ENCODE peak calls at places on chromosomes 11 and 22, in eight cellular contexts. F, Z, D, A, K, Q, J and O are unnamed samples.

GRCh38 chr11:47979378-47980092 is 824 bp upstream of the PTPRJ start:
- DNase-seq in Q (no peak), F (peak; percentile 55), D (no peak), A (no peak), J (no peak), K (no peak), Z (no peak), O (no peak)

GRCh38 chr11:58286249-58286648 is 18.2 kb upstream of the OR10W1 start:
- DNase-seq in Z (no peak), A (no peak), Q (no peak), J (peak; percentile 9), D (peak; percentile 32), K (peak; percentile 23), F (no peak), O (peak; percentile 73)

GRCh38 chr22:23696326-23696851 is 5.6 kb downstream of the RGL4 start:
- DNase-seq in A (no peak), J (no peak), K (no peak), F (no peak), Z (peak; percentile 33), D (peak; percentile 40), Q (no peak), O (peak; percentile 39)

GRCh38 chr11:18723991-18724390 is 2.0 kb downstream of the IGSF22 start:
- DNase-seq in J (no peak), Z (no peak), Q (no peak), K (no peak), D (no peak), A (no peak), F (no peak), O (no peak)

GRCh38 chr11:122045181-122045586 is 70.8 kb downstream of the BLID start:
- DNase-seq in D (peak; percentile 67), A (no peak), K (no peak), F (no peak), J (peak; percentile 58), Q (no peak), Z (no peak), O (peak; percentile 94)

GRCh38 chr11:77137421-77137820 is 9.4 kb downstream of the MYO7A start:
- DNase-seq in D (no peak), K (no peak), Z (no peak), J (no peak), Q (no peak), F (no peak), A (no peak), O (no peak)

GRCh38 chr11:96338910-96339703 is 3.9 kb downstream of the MAML2 start:
- DNase-seq in F (no peak), K (no peak), Q (peak; percentile 18), Z (peak; percentile 87), D (peak; percentile 73), J (peak; percentile 73), A (peak; percentile 54), O (peak; percentile 76)

GRCh38 chr11:84969103-84969502 is 658.0 kb downstream of the DLG2 start:
- DNase-seq in Z (no peak), D (peak; percentile 98), J (no peak), F (no peak), Q (no peak), A (peak; percentile 16), K (no peak), O (peak; percentile 0)

GRCh38 chr11:28176231-28176853 is 68.2 kb downstream of the METTL15 start:
- DNase-seq in D (no peak), J (peak; percentile 0), F (no peak), K (peak; percentile 34), A (no peak), Z (no peak), Q (no peak), O (no peak)

GRCh38 chr11:119699227-119699626 is 29.8 kb downstream of the NECTIN1 start:
- DNase-seq in F (no peak), Z (no peak), D (no peak), J (peak; percentile 51), A (peak; percentile 86), Q (peak; percentile 65), K (no peak), O (peak; percentile 37)

GRCh38 chr11:59629996-59630395 is 14.4 kb upstream of the OSBP start:
- DNase-seq in Q (no peak), A (no peak), D (no peak), K (no peak), F (no peak), J (no peak), Z (no peak), O (no peak)

GRCh38 chr11:134289167-134289566 is 13.0 kb downstream of the GLB1L3 start:
- DNase-seq in K (no peak), A (no peak), D (no peak), J (no peak), Z (no peak), F (no peak), Q (no peak), O (no peak)

GRCh38 chr11:86742436-86742805 is 57.9 kb upstream of the PRSS23 start:
- DNase-seq in Z (no peak), A (no peak), J (no peak), D (no peak), K (no peak), Q (no peak), F (no peak), O (no peak)

GRCh38 chr22:46128606-46129005 is 21.7 kb upstream of the PPARA start:
- DNase-seq in J (no peak), Q (no peak), D (no peak), K (no peak), F (no peak), A (no peak), Z (no peak), O (no peak)

GRCh38 chr11:1754376-1755150 is 4.2 kb upstream of the IFITM10 start:
- DNase-seq in A (no peak), J (no peak), K (no peak), Z (no peak), F (no peak), D (no peak), Q (no peak), O (no peak)

GRCh38 chr11:1753426-1754305 is 3.3 kb upstream of the IFITM10 start:
- DNase-seq in K (no peak), F (no peak), Z (no peak), J (no peak), Q (no peak), A (no peak), D (no peak), O (no peak)

GRCh38 chr11:1751999-1752906 is 1.9 kb upstream of the IFITM10 start:
- DNase-seq in Z (no peak), A (no peak), Q (no peak), K (no peak), F (no peak), J (no peak), D (no peak), O (no peak)

GRCh38 chr11:1751521-1751921 is 1.1 kb upstream of the IFITM10 start:
- DNase-seq in D (no peak), Q (no peak), Z (no peak), A (no peak), K (no peak), F (no peak), J (no peak), O (no peak)

DNA sequence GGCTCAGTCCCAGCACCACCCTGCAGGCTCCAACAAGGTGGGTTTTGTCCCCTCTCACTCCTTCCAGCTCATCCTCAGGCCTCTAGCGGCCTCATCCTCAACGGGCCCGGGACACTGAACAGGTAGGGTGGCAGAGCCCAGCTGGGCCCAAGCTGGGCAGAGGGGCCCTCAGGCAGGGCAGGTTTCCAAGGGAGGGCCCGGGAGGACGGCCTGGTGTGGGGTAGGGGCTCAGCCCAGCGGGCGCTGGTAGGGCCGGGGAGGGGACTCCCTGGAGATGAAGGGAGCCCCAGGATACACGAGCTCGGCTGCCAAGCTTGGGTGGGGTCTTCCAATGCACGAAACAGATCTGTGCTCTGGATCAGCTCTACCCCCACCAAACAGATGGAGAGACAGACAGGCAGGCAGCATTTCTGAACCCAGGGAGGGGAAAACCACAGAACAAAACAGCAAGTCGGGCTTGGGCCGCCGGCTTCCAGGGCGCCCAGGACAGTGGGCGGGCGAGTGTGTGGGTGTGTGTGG is 2.6 kb upstream of the IFITM10 start:
- DNase-seq in Z (no peak), K (no peak), J (no peak), F (no peak), A (no peak), Q (no peak), D (no peak), O (no peak)
- H3K4me3 ChIP-seq in Z (no peak overlapping the region), K (no peak overlapping the region), J (no peak overlapping the region), F (no peak overlapping the region), A (no peak overlapping the region), Q (no peak overlapping the region), D (no peak overlapping the region), O (no peak overlapping the region)

DNA sequence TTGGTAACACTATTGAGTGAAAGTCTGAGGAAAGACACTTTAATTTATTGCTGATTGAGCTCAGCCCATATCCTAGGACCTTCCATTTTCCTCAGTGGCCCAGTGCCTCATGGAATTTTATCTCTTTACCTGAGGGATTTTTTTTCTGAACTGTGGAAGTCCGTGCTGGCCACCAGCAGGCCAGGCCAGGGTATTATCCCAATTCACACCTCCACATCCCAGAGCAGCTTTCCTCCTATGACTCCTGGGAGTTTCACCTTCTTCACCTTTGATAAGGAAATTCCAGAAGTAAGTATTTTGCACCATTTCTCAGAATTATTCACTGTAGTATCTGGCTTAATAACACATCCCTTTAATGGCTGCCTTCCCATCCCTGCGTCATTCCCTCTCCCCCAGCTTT is 13.0 kb upstream of the RRAS2 start:
- DNase-seq in F (peak; percentile 34), D (no peak), K (no peak), J (no peak), Z (no peak), Q (no peak), A (no peak), O (no peak)
- TF ChIP-seq CTCF in F (no peak), D (no peak), K (no peak), J (no peak), Z (no peak), Q (no peak), A (no peak), O (no peak)

DNA sequence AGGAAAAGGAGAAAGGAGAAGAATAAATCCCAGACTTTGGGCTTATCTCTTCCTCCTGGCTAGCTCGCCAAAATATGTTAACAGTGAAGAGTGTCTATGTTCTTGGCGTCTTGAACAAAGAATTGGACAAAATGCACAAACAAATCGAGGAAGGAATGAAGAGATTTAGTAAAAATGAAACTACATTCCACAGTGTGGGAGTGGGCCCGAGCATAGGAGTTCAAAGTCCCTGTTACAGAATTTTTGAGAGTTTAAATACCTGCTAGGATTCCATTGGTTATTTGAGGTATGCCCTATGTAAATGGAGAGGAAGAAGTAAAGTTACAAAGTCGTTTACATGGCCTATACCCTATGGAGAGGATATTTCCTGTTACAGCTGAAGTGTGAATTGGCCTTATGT is 525.1 kb upstream of the CNTN5 start:
- DNase-seq in Z (no peak), J (no peak), K (no peak), D (no peak), Q (no peak), F (no peak), A (no peak), O (peak; percentile 1)
- H3K4me3 ChIP-seq in Z (no peak overlapping the region), J (no peak overlapping the region), K (no peak overlapping the region), D (no peak overlapping the region), Q (no peak overlapping the region), F (no peak overlapping the region), A (no peak overlapping the region), O (no peak overlapping the region)

DNA sequence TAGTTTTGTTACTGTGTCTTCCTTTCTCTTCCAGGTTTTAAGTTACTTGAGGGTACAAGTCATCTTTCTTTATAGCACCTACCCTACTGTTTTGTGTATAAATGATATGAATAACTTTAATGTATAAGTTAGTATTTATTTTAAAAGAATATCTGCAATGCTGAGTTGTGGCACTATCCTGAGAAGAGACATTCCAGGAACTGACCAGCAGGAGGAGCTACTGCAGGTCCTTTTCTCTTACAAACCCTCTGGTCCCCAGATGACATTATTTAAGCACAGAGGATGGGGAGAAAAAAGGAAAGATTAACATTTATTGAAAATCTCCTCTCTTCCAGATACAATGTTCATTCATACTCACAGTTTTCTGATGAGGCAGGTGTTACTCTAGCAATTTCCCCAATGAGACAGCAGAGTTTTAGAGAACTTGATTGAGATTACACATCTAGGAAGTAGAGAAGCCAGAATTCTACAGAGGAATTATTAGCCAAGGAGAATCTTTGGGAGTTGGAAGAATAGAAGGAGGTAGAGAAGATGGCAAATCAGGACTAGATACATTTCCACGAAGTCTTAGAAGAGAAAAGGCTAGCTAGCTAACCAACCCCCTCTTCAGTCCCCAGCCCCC is 541.2 kb upstream of the API5 start:
- DNase-seq in F (peak; percentile 49), A (no peak), J (peak; percentile 3), Z (no peak), K (no peak), Q (no peak), D (no peak), O (peak; percentile 23)
- TF ChIP-seq CTCF in F (no peak), A (peak; percentile 61), J (peak; percentile 40), Z (peak; percentile 72), K (peak; percentile 33), Q (peak; percentile 37), D (peak; percentile 27), O (peak; percentile 46)